ENCODE peak calls at places on chromosomes 4 and X, in seven cellular contexts. One of them, this sample, is unnamed.

GRCh38 chr4:83217721-83218522 is 66.7 kb downstream of the COQ2 start:
- DNase-seq in GM06990: peak
- DNase-seq in GM13977: peak
- DNase-seq in AG10803: no peak
- DNase-seq in H9: no peak
- DNase-seq in osteocyte: peak
- DNase-seq in endodermal cell: no peak
- DNase-seq in this sample: peak

GRCh38 chr4:143184217-143184502 is 557 bp upstream of the USP38 start:
- DNase-seq in osteocyte: no peak
- DNase-seq in H9: no peak
- DNase-seq in endodermal cell: no peak
- DNase-seq in AG10803: no peak
- DNase-seq in GM13977: no peak
- DNase-seq in GM06990: no peak
- DNase-seq in this sample: no peak

GRCh38 chr4:25568788-25569231 is 86.8 kb upstream of the SLC34A2 start:
- DNase-seq in H9: no peak
- DNase-seq in AG10803: no peak
- DNase-seq in endodermal cell: peak
- DNase-seq in GM06990: no peak
- DNase-seq in osteocyte: no peak
- DNase-seq in GM13977: no peak
- DNase-seq in this sample: no peak

GRCh38 chr4:109588176-109588575 is 28.1 kb downstream of the MCUB start:
- DNase-seq in GM13977: peak
- DNase-seq in endodermal cell: no peak
- DNase-seq in AG10803: no peak
- DNase-seq in osteocyte: no peak
- DNase-seq in H9: no peak
- DNase-seq in GM06990: peak
- DNase-seq in this sample: peak

GRCh38 chr4:31442236-31442635 is 722.1 kb downstream of the PCDH7 start:
- DNase-seq in H9: peak
- DNase-seq in endodermal cell: peak
- DNase-seq in osteocyte: no peak
- DNase-seq in GM06990: no peak
- DNase-seq in GM13977: no peak
- DNase-seq in AG10803: no peak
- DNase-seq in this sample: no peak

GRCh38 chr4:41709844-41710481 is 38.6 kb downstream of the PHOX2B start:
- DNase-seq in GM13977: no peak
- DNase-seq in AG10803: peak
- DNase-seq in H9: no peak
- DNase-seq in osteocyte: no peak
- DNase-seq in endodermal cell: no peak
- DNase-seq in GM06990: no peak
- DNase-seq in this sample: no peak

GRCh38 chrX:13339607-13340006 is 19.8 kb upstream of the ATXN3L start:
- DNase-seq in GM13977: no peak
- DNase-seq in AG10803: no peak
- DNase-seq in H9: no peak
- DNase-seq in osteocyte: no peak
- DNase-seq in endodermal cell: no peak
- DNase-seq in GM06990: no peak
- DNase-seq in this sample: no peak

GRCh38 chr4:110620352-110621327 is 2.2 kb downstream of the PITX2 start:
- DNase-seq in AG10803: no peak
- DNase-seq in endodermal cell: peak
- DNase-seq in osteocyte: no peak
- DNase-seq in GM13977: peak
- DNase-seq in H9: peak
- DNase-seq in GM06990: no peak
- DNase-seq in this sample: no peak

GRCh38 chr4:8675383-8675782 is 82.8 kb downstream of the CPZ start:
- DNase-seq in osteocyte: no peak
- DNase-seq in H9: peak
- DNase-seq in endodermal cell: peak
- DNase-seq in GM06990: no peak
- DNase-seq in AG10803: no peak
- DNase-seq in GM13977: no peak
- DNase-seq in this sample: no peak

GRCh38 chrX:150990910-150991309 is 7.8 kb downstream of the HMGB3 start:
- DNase-seq in GM13977: no peak
- DNase-seq in GM06990: no peak
- DNase-seq in endodermal cell: peak
- DNase-seq in osteocyte: no peak
- DNase-seq in AG10803: no peak
- DNase-seq in H9: no peak
- DNase-seq in this sample: no peak

GRCh38 chr4:185730849-185731608 is 81.0 kb downstream of the SORBS2 start:
- DNase-seq in osteocyte: no peak
- DNase-seq in GM13977: no peak
- DNase-seq in AG10803: peak
- DNase-seq in GM06990: peak
- DNase-seq in H9: no peak
- DNase-seq in endodermal cell: no peak
- DNase-seq in this sample: no peak

GRCh38 chr4:26372525-26373172 is 51.8 kb downstream of the RBPJ start:
- DNase-seq in AG10803: peak
- DNase-seq in H9: no peak
- DNase-seq in osteocyte: no peak
- DNase-seq in GM06990: peak
- DNase-seq in GM13977: peak
- DNase-seq in endodermal cell: no peak
- DNase-seq in this sample: peak

GRCh38 chrX:11792461-11793421 is 34.7 kb downstream of the MSL3 start:
- DNase-seq in GM06990: peak
- DNase-seq in endodermal cell: no peak
- DNase-seq in osteocyte: no peak
- DNase-seq in AG10803: no peak
- DNase-seq in H9: no peak
- DNase-seq in GM13977: peak
- DNase-seq in this sample: peak

GRCh38 chr4:136562842-136563241 is 969.5 kb downstream of the PCDH18 start:
- DNase-seq in GM06990: no peak
- DNase-seq in AG10803: no peak
- DNase-seq in endodermal cell: no peak
- DNase-seq in osteocyte: no peak
- DNase-seq in GM13977: no peak
- DNase-seq in H9: no peak
- DNase-seq in this sample: no peak

GRCh38 chr4:37836256-37836655 is 9.8 kb downstream of the PGM2 start:
- DNase-seq in GM06990: no peak
- DNase-seq in endodermal cell: no peak
- DNase-seq in H9: no peak
- DNase-seq in osteocyte: no peak
- DNase-seq in AG10803: no peak
- DNase-seq in GM13977: no peak
- DNase-seq in this sample: no peak

GRCh38 chrX:128020701-128021100 is 31.5 kb downstream of the ACTRT1 start:
- DNase-seq in GM13977: no peak
- DNase-seq in AG10803: no peak
- DNase-seq in H9: no peak
- DNase-seq in GM06990: no peak
- DNase-seq in endodermal cell: no peak
- DNase-seq in osteocyte: no peak
- DNase-seq in this sample: no peak

GRCh38 chr4:147913137-147913536 is 181.2 kb downstream of the ARHGAP10 start:
- DNase-seq in GM06990: no peak
- DNase-seq in AG10803: no peak
- DNase-seq in osteocyte: no peak
- DNase-seq in endodermal cell: no peak
- DNase-seq in H9: no peak
- DNase-seq in GM13977: no peak
- DNase-seq in this sample: no peak

GRCh38 chr4:75644095-75644494 is 13.8 kb upstream of the CDKL2 start:
- DNase-seq in GM06990: no peak
- DNase-seq in endodermal cell: no peak
- DNase-seq in AG10803: no peak
- DNase-seq in osteocyte: no peak
- DNase-seq in GM13977: no peak
- DNase-seq in H9: no peak
- DNase-seq in this sample: no peak

GRCh38 chrX:74546984-74547383 is 67.4 kb downstream of the RLIM start:
- DNase-seq in GM13977: no peak
- DNase-seq in AG10803: no peak
- DNase-seq in H9: no peak
- DNase-seq in endodermal cell: peak
- DNase-seq in GM06990: no peak
- DNase-seq in osteocyte: no peak
- DNase-seq in this sample: no peak

GRCh38 chr4:54063224-54063623 is 1.2 kb downstream of the CHIC2 start:
- DNase-seq in osteocyte: no peak
- DNase-seq in GM06990: peak
- DNase-seq in H9: no peak
- DNase-seq in GM13977: peak
- DNase-seq in AG10803: peak
- DNase-seq in endodermal cell: no peak
- DNase-seq in this sample: peak

GRCh38 chr4:80336582-80336981 is 1.1 kb downstream of the CFAP299 start:
- DNase-seq in AG10803: peak
- DNase-seq in endodermal cell: peak
- DNase-seq in H9: peak
- DNase-seq in GM13977: no peak
- DNase-seq in osteocyte: no peak
- DNase-seq in GM06990: no peak
- DNase-seq in this sample: no peak

GRCh38 chr4:137274404-137274803 is 257.9 kb downstream of the PCDH18 start:
- DNase-seq in endodermal cell: no peak
- DNase-seq in AG10803: no peak
- DNase-seq in GM13977: no peak
- DNase-seq in osteocyte: no peak
- DNase-seq in H9: no peak
- DNase-seq in GM06990: no peak
- DNase-seq in this sample: no peak

GRCh38 chrX:70613295-70613694 is 168.7 kb downstream of the DLG3 start:
- DNase-seq in GM06990: no peak
- DNase-seq in AG10803: peak
- DNase-seq in endodermal cell: no peak
- DNase-seq in GM13977: no peak
- DNase-seq in osteocyte: no peak
- DNase-seq in H9: no peak
- DNase-seq in this sample: no peak

GRCh38 chrX:49053223-49054072 is 5.4 kb upstream of the CCDC120 start:
- DNase-seq in GM06990: peak
- DNase-seq in GM13977: peak
- DNase-seq in endodermal cell: peak
- DNase-seq in AG10803: peak
- DNase-seq in H9: peak
- DNase-seq in osteocyte: no peak
- DNase-seq in this sample: peak

DNA sequence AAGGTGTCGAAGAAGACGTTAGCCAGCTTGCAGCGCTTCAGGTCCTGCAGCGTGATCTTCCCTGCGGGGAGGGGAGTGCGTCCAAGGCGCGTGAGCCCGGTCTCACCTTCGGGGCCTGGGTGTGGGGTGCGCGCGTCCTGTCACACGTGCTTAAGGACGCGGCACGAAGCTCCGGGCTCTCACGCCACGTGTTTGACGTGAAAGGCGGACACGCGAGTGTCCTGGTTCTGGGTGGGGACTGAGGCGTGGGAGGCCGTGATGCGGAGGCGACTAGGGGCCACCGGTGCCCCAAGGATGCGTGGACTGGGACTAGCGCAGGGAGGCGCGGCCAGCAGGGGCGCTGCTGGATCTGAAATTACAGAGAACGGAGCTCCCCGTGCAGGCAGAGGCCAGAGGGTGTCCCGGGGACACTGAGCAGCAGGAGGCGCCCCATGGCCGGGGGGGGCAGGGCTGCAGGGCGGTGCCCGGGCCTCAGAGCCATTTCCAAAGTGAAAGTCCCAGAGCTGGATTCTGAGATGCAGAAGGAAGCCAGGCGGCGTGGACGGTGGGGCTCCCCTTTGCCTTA is 20.3 kb upstream of the GTPBP6 start:
- DNase-seq in AG10803: no peak
- DNase-seq in osteocyte: no peak
- DNase-seq in GM06990: no peak
- DNase-seq in GM13977: no peak
- DNase-seq in endodermal cell: peak
- DNase-seq in H9: no peak
- DNase-seq in this sample: no peak
- TF ChIP-seq CTCF in AG10803: no peak
- TF ChIP-seq CTCF in osteocyte: no peak
- TF ChIP-seq CTCF in GM06990: no peak
- TF ChIP-seq CTCF in GM13977: no peak
- TF ChIP-seq CTCF in endodermal cell: peak
- TF ChIP-seq CTCF in H9: peak
- TF ChIP-seq CTCF in this sample: no peak

DNA sequence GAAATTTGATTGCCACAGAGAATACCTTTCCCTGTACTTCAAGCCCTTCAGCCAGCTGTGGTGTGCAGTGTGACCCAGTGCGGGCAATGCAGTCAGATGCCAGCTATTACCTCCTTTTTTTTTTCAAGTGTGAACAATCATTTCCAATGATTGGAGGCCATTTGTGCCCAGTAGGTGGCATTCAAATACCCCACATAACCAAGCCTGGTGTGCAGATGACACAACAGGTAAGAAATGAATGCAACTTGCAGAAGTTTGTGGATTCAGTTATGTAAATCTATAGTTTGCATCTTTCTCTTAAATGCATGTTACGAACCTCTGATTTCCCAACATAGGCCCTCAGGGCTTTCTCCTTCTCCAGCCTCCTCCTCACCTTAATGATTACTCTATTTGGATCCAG is 98.0 kb downstream of the CLCN4 start:
- DNase-seq in H9: no peak
- DNase-seq in GM06990: no peak
- DNase-seq in GM13977: no peak
- DNase-seq in osteocyte: no peak
- DNase-seq in endodermal cell: no peak
- DNase-seq in AG10803: peak
- DNase-seq in this sample: no peak
- TF ChIP-seq CTCF in H9: no peak
- TF ChIP-seq CTCF in GM06990: no peak
- TF ChIP-seq CTCF in GM13977: no peak
- TF ChIP-seq CTCF in osteocyte: peak
- TF ChIP-seq CTCF in endodermal cell: peak
- TF ChIP-seq CTCF in AG10803: peak
- TF ChIP-seq CTCF in this sample: no peak

DNA sequence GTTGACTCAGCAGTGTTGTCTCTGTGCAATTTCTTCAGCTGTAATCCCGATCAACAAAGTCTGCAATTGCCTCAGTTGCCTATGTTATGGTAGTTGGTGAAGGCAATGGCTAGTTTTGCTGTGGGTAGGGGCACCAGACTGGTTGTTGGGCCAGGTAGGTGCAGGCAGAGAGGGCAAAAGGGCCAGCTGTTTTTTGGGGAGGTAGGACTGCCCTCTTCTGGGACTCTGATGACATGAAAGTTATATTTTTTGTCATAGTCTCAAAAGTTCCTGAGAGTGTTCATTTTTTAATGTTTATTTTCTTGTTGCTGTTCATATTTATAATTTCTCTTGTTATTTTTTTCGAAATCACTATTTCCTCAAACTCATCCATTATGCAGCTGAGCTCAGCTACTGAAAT is 25.1 kb downstream of the DCAF12L2 start:
- DNase-seq in osteocyte: no peak
- DNase-seq in GM13977: no peak
- DNase-seq in H9: no peak
- DNase-seq in AG10803: no peak
- DNase-seq in endodermal cell: no peak
- DNase-seq in GM06990: no peak
- DNase-seq in this sample: no peak
- TF ChIP-seq CTCF in osteocyte: no peak
- TF ChIP-seq CTCF in GM13977: no peak
- TF ChIP-seq CTCF in H9: peak
- TF ChIP-seq CTCF in AG10803: no peak
- TF ChIP-seq CTCF in endodermal cell: peak
- TF ChIP-seq CTCF in GM06990: no peak
- TF ChIP-seq CTCF in this sample: no peak

GRCh38 chr4:94410678-94411206 is 41.0 kb upstream of the PDLIM5 start:
- DNase-seq in H9: no peak
- DNase-seq in GM06990: no peak
- DNase-seq in GM13977: no peak
- DNase-seq in endodermal cell: no peak
- DNase-seq in osteocyte: no peak
- DNase-seq in AG10803: peak
- DNase-seq in this sample: no peak
- TF ChIP-seq CTCF in H9: no peak
- TF ChIP-seq CTCF in GM06990: no peak
- TF ChIP-seq CTCF in GM13977: no peak
- TF ChIP-seq CTCF in endodermal cell: no peak
- TF ChIP-seq CTCF in osteocyte: no peak
- TF ChIP-seq CTCF in AG10803: no peak
- TF ChIP-seq CTCF in this sample: no peak